ENCODE peak calls at places on chromosomes 11 and 22, in four cellular contexts. Z, L, O and N are unnamed samples. For H3K4me1, the result is how much of the 10 kb centered on the place peaks cover.

GRCh38 chr11:119258983-119259382 is 52.8 kb downstream of the CBL start:
- DNase-seq in Z (no peak), L (no peak), O (no peak), N (no peak)

GRCh38 chr22:30867746-30868662 is 100.6 kb downstream of the MORC2 start:
- DNase-seq in Z (peak), L (no peak), O (no peak), N (no peak)

GRCh38 chr22:46725096-46725495 is 13.0 kb downstream of the CERK start:
- DNase-seq in Z (no peak), L (no peak), O (no peak), N (no peak)

GRCh38 chr11:130488187-130489026 is 40.0 kb downstream of the ADAMTS15 start:
- DNase-seq in Z (no peak), L (peak), O (no peak), N (no peak)

GRCh38 chr22:44261164-44261860 is 51.4 kb downstream of the SHISAL1 start:
- DNase-seq in Z (no peak), L (no peak), O (no peak), N (no peak)

GRCh38 chr11:119853581-119854360 is 124.8 kb upstream of the NECTIN1 start:
- DNase-seq in Z (no peak), L (no peak), O (no peak), N (no peak)

GRCh38 chr22:43142881-43143562 is at the start of gene MCAT:
- DNase-seq in Z (peak), L (peak), O (peak), N (peak)

GRCh38 chr11:70942593-70942992 is 309.8 kb downstream of the SHANK2 start:
- DNase-seq in Z (no peak), L (no peak), O (no peak), N (no peak)

GRCh38 chr11:65562788-65563187 is 4.6 kb upstream of the LTBP3 start:
- DNase-seq in Z (no peak), L (no peak), O (no peak), N (no peak)

GRCh38 chr11:44595964-44596381 is 30.5 kb downstream of the CD82 start:
- DNase-seq in Z (no peak), L (peak), O (no peak), N (peak)

GRCh38 chr11:118001494-118001971 is 15.3 kb downstream of the IL10RA start:
- DNase-seq in Z (no peak), L (no peak), O (no peak), N (no peak)

GRCh38 chr11:118002541-118003019 is 16.4 kb downstream of the IL10RA start:
- DNase-seq in Z (peak), L (peak), O (no peak), N (no peak)

GRCh38 chr11:118000850-118001228 is 14.6 kb downstream of the IL10RA start:
- DNase-seq in Z (no peak), L (no peak), O (no peak), N (no peak)

GRCh38 chr11:118003021-118003423 is 16.8 kb downstream of the IL10RA start:
- DNase-seq in Z (peak), L (no peak), O (no peak), N (no peak)

DNA sequence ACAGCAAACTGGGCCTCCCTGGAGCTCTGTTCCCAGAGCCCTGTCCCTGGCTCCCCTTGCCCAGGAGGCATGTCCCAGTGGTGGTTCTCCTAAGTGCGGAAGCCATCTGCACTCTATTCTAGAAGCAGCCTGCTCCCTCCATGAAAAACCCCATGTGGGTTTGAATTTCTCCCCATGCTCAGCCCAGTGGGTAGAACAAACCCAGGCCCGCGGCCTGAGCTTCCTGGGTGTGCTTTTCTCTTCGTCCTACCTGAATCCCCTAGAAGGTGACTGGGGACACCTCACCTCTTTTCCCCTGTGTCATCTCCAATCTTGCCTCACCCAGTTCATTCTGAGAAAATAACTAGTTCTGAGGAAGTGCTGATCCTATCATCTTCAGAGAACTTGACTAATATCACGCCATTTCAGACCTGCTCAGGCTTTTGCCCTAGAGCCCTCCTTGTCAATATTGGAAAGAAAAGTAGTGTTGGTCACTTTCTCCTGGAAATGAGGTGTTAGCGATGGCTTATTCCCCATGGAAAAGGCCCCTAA is 15.9 kb downstream of the IL10RA start:
- DNase-seq in Z (peak), L (no peak), O (no peak), N (no peak)
- H3K4me1 ChIP-seq in Z (half or more), L (under half), O (under half), N (under half)

DNA sequence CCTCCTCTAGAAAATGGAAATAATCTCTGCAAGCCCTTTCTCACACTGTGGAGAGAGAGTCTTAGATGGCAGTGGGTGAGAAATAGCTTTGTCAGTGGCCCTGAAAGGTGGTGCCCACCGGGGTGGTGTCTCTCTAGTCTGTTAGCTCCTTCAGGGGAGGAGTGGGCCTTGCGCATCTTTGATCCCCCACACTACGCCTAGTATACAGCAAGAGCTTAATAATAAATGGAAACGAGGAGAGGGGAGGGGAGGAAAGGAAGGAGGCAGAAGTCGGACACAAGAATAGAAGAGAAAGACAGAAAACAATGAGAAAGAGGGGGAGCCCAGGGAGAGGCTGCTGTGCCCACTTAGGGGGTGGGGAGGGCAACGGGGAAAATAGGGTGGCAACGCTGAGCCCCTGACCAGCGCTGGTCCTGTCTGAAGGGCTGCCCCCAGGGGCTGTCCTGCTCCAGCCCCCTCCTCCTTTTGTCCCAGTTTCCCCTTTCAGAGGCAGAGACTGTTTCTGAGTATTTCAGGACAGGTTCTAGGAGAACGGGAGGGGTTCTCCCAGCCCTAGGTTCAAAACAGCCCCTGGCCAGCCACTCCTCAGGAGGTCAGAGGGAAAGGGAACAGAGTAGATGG is 1.2 kb downstream of the ARRB1 start:
- DNase-seq in Z (peak), L (no peak), O (no peak), N (no peak)
- H3K4me1 ChIP-seq in Z (half or more), L (under half), O (under half), N (under half)

GRCh38 chr11:11520231-11521015 is 101.4 kb downstream of the GALNT18 start:
- DNase-seq in Z (no peak), L (no peak), O (no peak), N (no peak)

GRCh38 chr11:11524436-11525038 is 97.3 kb downstream of the GALNT18 start:
- DNase-seq in Z (no peak), L (no peak), O (no peak), N (no peak)

GRCh38 chr11:11528986-11529385 is 92.8 kb downstream of the GALNT18 start:
- DNase-seq in Z (no peak), L (no peak), O (no peak), N (no peak)

GRCh38 chr11:11521306-11522002 is 100.4 kb downstream of the GALNT18 start:
- DNase-seq in Z (no peak), L (peak), O (no peak), N (no peak)

GRCh38 chr11:11525283-11525682 is 96.5 kb downstream of the GALNT18 start:
- DNase-seq in Z (no peak), L (no peak), O (no peak), N (no peak)
- H3K4me1 ChIP-seq in Z (under half), L (under half), O (under half), N (under half)

GRCh38 chr11:45806937-45807791 is 2.2 kb downstream of the SLC35C1 start:
- DNase-seq in Z (no peak), L (no peak), O (no peak), N (no peak)
- H3K4me1 ChIP-seq in Z (half or more), L (under half), O (under half), N (under half)

GRCh38 chr22:23241562-23242472 is 61.5 kb downstream of the BCR start:
- DNase-seq in Z (no peak), L (no peak), O (no peak), N (no peak)
- H3K4me1 ChIP-seq in Z (half or more), L (under half), O (under half), N (under half)